ENCODE peak calls at places on chromosomes 1 and 21, in seven cellular contexts. E, Y, F, H, K, V and B are unnamed samples.

GRCh38 chr1:54376085-54377039 is 29.8 kb downstream of the SSBP3 start:
- DNase-seq in E (no peak), H (no peak), Y (no peak), K (no peak), V (no peak), F (no peak), B (no peak)

GRCh38 chr1:194476351-194476750 is 1289.9 kb upstream of the B3GALT2 start:
- DNase-seq in E (no peak), K (no peak), F (no peak), V (no peak), H (no peak), Y (no peak), B (no peak)

GRCh38 chr1:222821239-222821638 is 6.4 kb downstream of the DISP1 start:
- DNase-seq in K (no peak), Y (no peak), E (no peak), H (no peak), F (no peak), V (no peak), B (no peak)

GRCh38 chr1:224769987-224770693 is 154.0 kb downstream of the CNIH3 start:
- DNase-seq in F (no peak), E (peak), V (peak), K (peak), H (no peak), Y (no peak), B (peak)

GRCh38 chr1:6343506-6344405 is 49.8 kb downstream of the ACOT7 start:
- DNase-seq in Y (peak), V (peak), H (peak), F (peak), K (peak), E (peak), B (peak)

GRCh38 chr1:2867087-2867425 is 65.6 kb upstream of the TTC34 start:
- DNase-seq in K (no peak), F (no peak), V (no peak), H (no peak), Y (no peak), E (no peak), B (no peak)

GRCh38 chr1:151815716-151816327 is 10.6 kb upstream of the LINGO4 start:
- DNase-seq in K (no peak), F (no peak), H (no peak), V (no peak), Y (no peak), E (no peak), B (no peak)

GRCh38 chr1:61337981-61338848 is 255.9 kb downstream of the NFIA start:
- DNase-seq in V (peak), E (peak), Y (no peak), H (no peak), F (peak), K (peak), B (peak)

GRCh38 chr1:156270314-156270713 is 12.3 kb downstream of the SMG5 start:
- DNase-seq in F (no peak), E (no peak), Y (no peak), K (no peak), V (no peak), H (no peak), B (no peak)

GRCh38 chr21:27812279-27812678 is 845.4 kb upstream of the ADAMTS5 start:
- DNase-seq in Y (no peak), F (no peak), H (no peak), E (no peak), V (no peak), K (no peak), B (no peak)

GRCh38 chr1:68600049-68600661 is 103.3 kb upstream of the DEPDC1 start:
- DNase-seq in E (no peak), Y (no peak), K (peak), H (no peak), V (peak), F (peak), B (no peak)

GRCh38 chr1:151342562-151342961 is 4.5 kb downstream of the RFX5 start:
- DNase-seq in E (no peak), Y (no peak), V (no peak), H (no peak), K (no peak), F (no peak), B (no peak)

GRCh38 chr1:177278626-177279390 is 108.0 kb downstream of the BRINP2 start:
- DNase-seq in H (no peak), V (no peak), E (no peak), Y (no peak), K (peak), F (no peak), B (no peak)

GRCh38 chr1:117565745-117566455 is 39.9 kb upstream of the TENT5C start:
- DNase-seq in E (no peak), F (peak), Y (no peak), K (no peak), H (no peak), V (no peak), B (no peak)

GRCh38 chr21:23524685-23525084 is 2082.6 kb downstream of the MRPL39 start:
- DNase-seq in E (no peak), H (no peak), F (no peak), V (no peak), Y (no peak), K (no peak), B (no peak)

GRCh38 chr21:42289926-42290325 is 25.3 kb downstream of the TFF3 start:
- DNase-seq in F (no peak), H (no peak), E (no peak), Y (no peak), K (no peak), V (no peak), B (no peak)

GRCh38 chr21:42006765-42007164 is 3.4 kb downstream of the ZBTB21 start:
- DNase-seq in H (no peak), Y (no peak), V (no peak), K (no peak), E (no peak), F (no peak), B (no peak)

GRCh38 chr1:56175211-56175610 is 404.2 kb downstream of the PLPP3 start:
- DNase-seq in Y (no peak), V (no peak), H (no peak), K (no peak), E (no peak), F (no peak), B (no peak)

GRCh38 chr1:9700340-9700739 is 48.8 kb downstream of the PIK3CD start:
- DNase-seq in Y (no peak), K (peak), V (peak), F (no peak), E (no peak), H (no peak), B (no peak)

GRCh38 chr1:234535763-234536515 is 57.0 kb upstream of the TARBP1 start:
- DNase-seq in K (no peak), Y (no peak), H (no peak), V (peak), F (no peak), E (peak), B (no peak)

GRCh38 chr21:15730484-15731242 is 881 bp downstream of the USP25 start:
- DNase-seq in V (no peak), F (no peak), Y (no peak), E (no peak), H (no peak), K (no peak), B (no peak)

GRCh38 chr1:197961933-197962332 is 44.8 kb downstream of the LHX9 start:
- DNase-seq in K (no peak), E (no peak), H (no peak), V (no peak), F (no peak), Y (no peak), B (no peak)

GRCh38 chr1:219582865-219583264 is 30.0 kb downstream of the ZC3H11B start:
- DNase-seq in H (no peak), F (no peak), V (no peak), E (no peak), K (no peak), Y (no peak), B (no peak)

GRCh38 chr1:223142795-223143759 is at the start of gene TLR5:
- DNase-seq in F (peak), H (peak), K (peak), E (no peak), V (peak), Y (peak), B (no peak)

GRCh38 chr1:218517507-218517906 is 172.4 kb downstream of the TGFB2 start:
- DNase-seq in F (no peak), E (no peak), Y (no peak), K (no peak), H (no peak), V (no peak), B (no peak)